ENCODE peak calls at places on chromosomes 1 and 21, in four cellular contexts. Z is GM23248, E is fibroblast of lung, G is colonic mucosa. U is an unnamed sample.
A peak's percentile ranks its signal among the peaks of the same experiment; 100 is the strongest.

GRCh38 chr1:152998476-152998875 is 3.1 kb upstream of the SPRR3 start:
- DNase-seq in Z (no peak), E (no peak), G (no peak), U (no peak)

GRCh38 chr1:9652379-9653194 is 1.1 kb downstream of the PIK3CD start:
- DNase-seq in Z (peak; percentile 55), E (no peak), G (no peak), U (peak; percentile 13)

GRCh38 chr1:53477626-53478025 is 18.4 kb downstream of the DMRTB1 start:
- DNase-seq in Z (no peak), E (no peak), G (no peak), U (no peak)

GRCh38 chr1:115112496-115113375 is 23.4 kb upstream of the TSPAN2 start:
- DNase-seq in Z (peak; percentile 39), E (no peak), G (peak; percentile 39), U (peak; percentile 58)

GRCh38 chr1:116738673-116739370 is 15.4 kb upstream of the CD2 start:
- DNase-seq in Z (no peak), E (no peak), G (no peak), U (no peak)

GRCh38 chr1:93013311-93014091 is 52.2 kb upstream of the DIPK1A start:
- DNase-seq in Z (peak; percentile 44), E (peak; percentile 50), G (no peak), U (no peak)

GRCh38 chr21:46129846-46130651 is 25.3 kb downstream of the FTCD start:
- DNase-seq in Z (no peak), E (no peak), G (no peak), U (no peak)

GRCh38 chr1:247646867-247647266 is 32.7 kb downstream of the OR13G1 start:
- DNase-seq in Z (no peak), E (no peak), G (no peak), U (no peak)

GRCh38 chr21:26099610-26100219 is 70.9 kb downstream of the APP start:
- DNase-seq in Z (peak; percentile 84), E (no peak), G (no peak), U (peak; percentile 74)

GRCh38 chr1:197761654-197762053 is 13.6 kb downstream of the DENND1B start:
- DNase-seq in Z (no peak), E (no peak), G (no peak), U (no peak)

GRCh38 chr1:203328714-203329122 is 22.2 kb downstream of the FMOD start:
- DNase-seq in Z (no peak), E (peak; percentile 61), G (peak; percentile 74), U (peak; percentile 34)

GRCh38 chr21:42097860-42098259 is 26.7 kb downstream of the UMODL1 start:
- DNase-seq in Z (peak; percentile 99), E (peak; percentile 98), G (peak; percentile 76), U (no peak)

GRCh38 chr1:58434587-58434986 is 111.9 kb downstream of the OMA1 start:
- DNase-seq in Z (no peak), E (no peak), G (no peak), U (no peak)

GRCh38 chr1:183449223-183449770 is 23.0 kb upstream of the SMG7 start:
- DNase-seq in Z (no peak), E (no peak), G (no peak), U (no peak)

GRCh38 chr1:110750446-110751029 is 75.8 kb upstream of the KCNA3 start:
- DNase-seq in Z (no peak), E (no peak), G (no peak), U (peak; percentile 25)

GRCh38 chr1:220702733-220703704 is 12.9 kb downstream of the C1orf115 start:
- DNase-seq in Z (no peak), E (no peak), G (no peak), U (no peak)

GRCh38 chr1:206911064-206911663 is 10.6 kb downstream of the FCMR start:
- DNase-seq in Z (peak; percentile 81), E (peak; percentile 55), G (no peak), U (peak; percentile 44)

GRCh38 chr1:2393471-2393877 is 1.8 kb downstream of the RER1 start:
- DNase-seq in Z (no peak), E (no peak), G (peak; percentile 60), U (no peak)

GRCh38 chr1:12669529-12670068 is 25.7 kb downstream of the AADACL4 start:
- DNase-seq in Z (peak; percentile 16), E (no peak), G (no peak), U (no peak)

GRCh38 chr1:189513091-189513490 is 964.6 kb downstream of the BRINP3 start:
- DNase-seq in Z (no peak), E (no peak), G (no peak), U (peak; percentile 1)

GRCh38 chr1:119648620-119649004 is 546 bp upstream of the ZNF697 start:
- DNase-seq in Z (no peak), E (no peak), G (no peak), U (no peak)

GRCh38 chr1:48673725-48674124 is 103.0 kb downstream of the BEND5 start:
- DNase-seq in Z (no peak), E (no peak), G (no peak), U (peak; percentile 80)

GRCh38 chr21:27582246-27582945 is 615.5 kb upstream of the ADAMTS5 start:
- DNase-seq in Z (peak; percentile 35), E (peak; percentile 44), G (no peak), U (no peak)

GRCh38 chr1:201528631-201529260 is 10.2 kb upstream of the NAV1 start:
- DNase-seq in Z (peak; percentile 61), E (peak; percentile 74), G (no peak), U (no peak)

DNA sequence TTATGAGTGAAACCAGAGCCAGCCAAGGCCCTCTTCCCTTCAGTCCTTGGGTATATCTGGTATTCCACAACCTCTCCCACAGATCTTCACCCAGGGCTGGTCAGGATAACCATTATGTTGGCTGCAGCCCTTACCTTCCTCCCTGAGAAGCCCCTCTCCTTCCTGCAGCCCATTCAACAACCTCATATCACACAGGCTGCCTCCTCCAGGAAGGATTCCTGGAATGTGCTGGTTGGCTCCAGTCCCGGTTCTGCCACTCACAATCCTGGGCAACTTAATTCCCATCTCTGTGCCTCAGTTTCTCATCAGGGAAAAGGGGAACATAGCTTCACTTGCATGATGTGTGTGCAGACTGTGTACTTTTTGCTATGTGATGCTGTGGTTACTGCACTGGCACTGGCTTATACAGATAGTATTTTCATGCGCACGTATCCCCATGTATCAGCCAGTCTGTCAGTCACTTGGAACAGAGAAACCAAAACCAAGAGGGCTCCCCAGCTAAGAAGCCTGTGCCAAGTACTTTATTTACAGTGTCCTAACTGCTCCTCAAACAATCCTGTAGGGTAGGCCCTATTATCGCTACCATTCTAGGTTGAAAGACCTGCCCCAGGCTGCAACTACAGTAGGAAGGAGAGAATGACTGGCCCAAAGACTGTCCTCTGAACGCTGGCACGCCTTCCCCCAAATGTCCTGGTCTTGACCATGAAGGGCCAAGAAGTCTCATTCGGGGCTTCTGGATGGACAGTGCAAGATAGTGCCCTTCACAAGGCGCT is 39.9 kb upstream of the PPP1R15B start:
- DNase-seq in Z (no peak), E (no peak), G (peak; percentile 54), U (no peak)
- H3K9ac ChIP-seq in Z (no peak overlapping the region), E (no peak overlapping the region), G (peak overlapping the region; percentile 88), U (no peak overlapping the region)

DNA sequence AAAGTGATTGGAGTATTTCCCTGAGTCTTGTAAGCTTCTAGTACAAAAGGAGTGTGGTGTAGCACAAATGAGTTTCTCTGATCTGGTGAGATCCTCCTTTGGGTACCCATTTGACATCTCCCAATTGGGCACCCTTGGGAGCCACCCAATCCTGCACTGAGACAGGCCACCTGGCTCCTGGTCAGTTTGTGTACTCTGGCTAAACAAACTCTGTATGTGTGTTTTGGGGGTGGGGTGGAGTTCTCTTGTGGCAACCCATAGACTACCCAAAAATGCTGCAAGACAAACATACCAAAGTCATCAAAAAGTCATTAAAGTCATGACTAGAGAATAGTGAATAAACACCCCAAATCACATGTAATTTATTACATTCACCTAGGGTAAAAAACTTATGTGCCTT is 8.4 kb upstream of the HIVEP3 start:
- DNase-seq in Z (no peak), E (no peak), G (no peak), U (no peak)
- H3K27me3 ChIP-seq in Z (no peaks in the 10 kb centered on the region), E (no peaks in the 10 kb centered on the region), G (no peaks in the 10 kb centered on the region), U (peaks cover 2% of the 10 kb centered on the region)

GRCh38 chr1:50424045-50424939 is 1.0 kb upstream of the DMRTA2 start:
- DNase-seq in Z (no peak), E (no peak), G (no peak), U (peak; percentile 32)

GRCh38 chr1:50423670-50424000 is 392 bp upstream of the DMRTA2 start:
- DNase-seq in Z (peak; percentile 54), E (no peak), G (no peak), U (peak; percentile 67)

GRCh38 chr1:50422675-50422945 is 633 bp downstream of the DMRTA2 start:
- DNase-seq in Z (no peak), E (no peak), G (no peak), U (no peak)

GRCh38 chr1:50421768-50422674 is 1.2 kb downstream of the DMRTA2 start:
- DNase-seq in Z (no peak), E (no peak), G (no peak), U (peak; percentile 53)

DNA sequence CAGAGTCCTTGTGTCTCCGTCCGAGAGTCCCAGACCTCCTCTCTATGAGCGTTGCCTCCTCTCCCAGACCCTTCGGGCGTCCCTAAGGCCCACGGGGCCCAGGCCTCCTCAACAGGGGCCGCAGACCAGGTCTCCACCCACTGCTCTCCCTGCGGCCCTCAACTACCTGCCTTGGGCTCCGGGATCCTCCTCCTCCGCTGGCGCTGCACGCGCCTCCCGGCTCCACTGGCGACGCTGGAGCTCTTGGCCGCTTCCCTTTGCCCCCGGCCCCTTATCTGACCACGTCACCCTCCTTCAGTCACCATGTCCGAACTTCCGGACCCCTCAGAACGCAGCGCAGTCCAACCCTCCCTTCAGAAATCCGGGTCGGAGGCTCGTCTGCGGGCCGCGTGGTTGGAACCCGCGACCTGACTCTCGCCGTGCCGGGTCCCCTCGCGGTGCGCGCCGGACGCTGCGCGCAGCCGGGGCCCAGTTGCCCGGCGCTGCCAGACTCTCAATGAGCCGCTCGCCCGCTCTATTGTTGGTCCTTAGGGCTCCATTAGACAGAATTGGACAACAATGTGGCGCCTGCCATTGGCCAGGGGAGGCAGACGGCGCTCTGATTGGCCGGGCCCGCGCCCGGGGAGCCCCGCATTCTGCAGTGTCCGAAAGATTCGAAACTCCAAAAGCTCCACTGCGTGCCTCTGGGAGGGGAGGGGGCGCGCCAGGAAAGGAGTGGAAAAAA is at the start of gene DMRTA2:
- DNase-seq in Z (no peak), E (peak; percentile 29), G (no peak), U (peak; percentile 71)
- H3K9ac ChIP-seq in Z (no peak within 1 kb of the TSS), E (no peak within 1 kb of the TSS), G (no peak within 1 kb of the TSS), U (peak within 1 kb of the TSS; percentile 51)

GRCh38 chr1:167706931-167707877 is 14.6 kb upstream of the MPZL1 start:
- DNase-seq in Z (no peak), E (no peak), G (no peak), U (peak; percentile 44)

GRCh38 chr1:167710836-167711235 is 10.9 kb upstream of the MPZL1 start:
- DNase-seq in Z (no peak), E (no peak), G (no peak), U (no peak)

GRCh38 chr1:167707942-167708341 is 13.8 kb upstream of the MPZL1 start:
- DNase-seq in Z (no peak), E (no peak), G (no peak), U (peak; percentile 40)

GRCh38 chr1:167706363-167706762 is 15.4 kb upstream of the MPZL1 start:
- DNase-seq in Z (no peak), E (no peak), G (no peak), U (no peak)

DNA sequence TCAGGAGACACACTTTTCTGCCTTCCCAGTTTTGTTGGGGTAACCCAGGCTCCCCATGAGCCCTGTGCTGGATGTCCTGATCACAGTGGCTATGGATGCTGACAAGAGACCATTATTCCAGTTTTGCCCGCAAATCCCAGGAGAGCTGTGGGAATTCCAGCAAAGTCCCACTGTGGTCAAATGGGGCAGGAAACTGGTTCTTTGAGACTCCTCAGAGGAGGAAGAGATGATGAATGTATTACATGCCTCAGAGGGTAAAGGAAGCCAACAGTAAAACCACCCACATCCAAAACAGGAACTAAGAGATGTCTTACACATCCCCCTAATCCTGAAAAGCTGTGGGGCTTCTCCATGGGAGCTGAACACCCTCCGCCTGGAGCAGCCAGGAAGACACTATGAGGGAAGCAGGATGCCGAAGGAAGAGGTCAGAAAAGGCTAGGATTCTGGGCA is 12.8 kb upstream of the MPZL1 start:
- DNase-seq in Z (no peak), E (no peak), G (no peak), U (peak; percentile 38)
- H3K27me3 ChIP-seq in Z (peaks cover 3% of the 10 kb centered on the region), E (peaks cover 3% of the 10 kb centered on the region), G (no peaks in the 10 kb centered on the region), U (no peaks in the 10 kb centered on the region)